ENCODE peak calls at places on chromosomes 7 and 10, in six cellular contexts. V is ELR; A is amniotic epithelial cell; S is CD8-positive, alpha-beta memory T cell; Q is NCI-H2081; M is substantia nigra. O is an unnamed sample.
A peak's percentile ranks its signal among the peaks of the same experiment; 100 is the strongest.

GRCh38 chr7:10521306-10521705 is 452.4 kb upstream of the PHF14 start:
- DNase-seq in A (no peak), S (no peak), M (no peak), V (no peak), Q (no peak), O (no peak)

GRCh38 chr10:97571622-97572021 is 957 bp upstream of the ANKRD2 start:
- DNase-seq in A (no peak), Q (no peak), M (no peak), V (no peak), S (no peak), O (no peak)

GRCh38 chr7:151875862-151876111 is 1.1 kb downstream of the PRKAG2 start:
- DNase-seq in S (no peak), M (no peak), A (no peak), Q (no peak), V (peak; percentile 32), O (no peak)

GRCh38 chr10:21406595-21407218 is 118.8 kb downstream of the SKIDA1 start:
- DNase-seq in S (no peak), Q (no peak), A (peak; percentile 64), V (peak; percentile 56), M (no peak), O (no peak)

GRCh38 chr7:108067844-108068243 is 62.3 kb downstream of the LAMB4 start:
- DNase-seq in S (no peak), A (no peak), Q (peak; percentile 62), M (no peak), V (no peak), O (no peak)

GRCh38 chr10:24820616-24821015 is 96.9 kb upstream of the ARHGAP21 start:
- DNase-seq in M (no peak), V (peak; percentile 25), S (no peak), Q (no peak), A (no peak), O (no peak)

GRCh38 chr10:14240253-14241189 is 90.2 kb downstream of the FRMD4A start:
- DNase-seq in A (no peak), S (no peak), M (no peak), V (peak; percentile 29), Q (no peak), O (no peak)

GRCh38 chr10:28776519-28776918 is 99.2 kb downstream of the BAMBI start:
- DNase-seq in S (no peak), A (no peak), V (no peak), Q (no peak), M (no peak), O (no peak)

GRCh38 chr7:57404343-57404966 is 45.5 kb upstream of the ZNF716 start:
- DNase-seq in A (no peak), V (no peak), Q (no peak), S (no peak), M (peak; percentile 5), O (no peak)

GRCh38 chr10:15045380-15045779 is 1.6 kb downstream of the OLAH start:
- DNase-seq in V (no peak), M (no peak), S (no peak), Q (no peak), A (no peak), O (no peak)

GRCh38 chr10:33265621-33266020 is 68.8 kb downstream of the NRP1 start:
- DNase-seq in M (no peak), V (no peak), Q (no peak), S (no peak), A (no peak), O (no peak)

GRCh38 chr10:102280397-102281015 is 35.2 kb downstream of the GBF1 start:
- DNase-seq in M (peak; percentile 1), A (peak; percentile 27), V (no peak), S (no peak), Q (peak; percentile 21), O (no peak)

GRCh38 chr7:39453743-39454355 is 112.4 kb upstream of the YAE1 start:
- DNase-seq in M (no peak), Q (peak; percentile 40), A (peak; percentile 53), S (peak; percentile 7), V (peak; percentile 76), O (no peak)

GRCh38 chr10:4982764-4983226 is 19.6 kb downstream of the AKR1C1 start:
- DNase-seq in Q (no peak), S (no peak), V (peak; percentile 30), A (peak; percentile 57), M (no peak), O (no peak)

O was measured in T-helper 22 cell.